ENCODE peak calls at places on chromosomes 2 and 18, in four cellular contexts. E, Y, L and W are unnamed samples.

GRCh38 chr18:34320267-34320666 is 95.6 kb upstream of the NOL4 start:
- DNase-seq in L (no peak), E (no peak), Y (no peak), W (no peak)

GRCh38 chr2:218229851-218230250 is 12.9 kb downstream of the ARPC2 start:
- DNase-seq in L (no peak), E (peak), Y (no peak), W (no peak)

GRCh38 chr2:150162241-150162942 is 325.1 kb downstream of the RND3 start:
- DNase-seq in E (no peak), Y (no peak), L (peak), W (no peak)

GRCh38 chr2:48049371-48049770 is 143.1 kb upstream of the FBXO11 start:
- DNase-seq in L (no peak), Y (no peak), E (no peak), W (no peak)

GRCh38 chr2:21821697-21822227 is 698.0 kb downstream of the TDRD15 start:
- DNase-seq in Y (no peak), E (no peak), L (no peak), W (no peak)

GRCh38 chr2:160859086-160859485 is 301.1 kb upstream of the TANK start:
- DNase-seq in Y (no peak), L (peak), E (no peak), W (no peak)

GRCh38 chr2:86281066-86281700 is 56.2 kb downstream of the REEP1 start:
- DNase-seq in L (no peak), Y (no peak), E (no peak), W (no peak)

GRCh38 chr18:58937204-58937603 is 72.5 kb downstream of the ZNF532 start:
- DNase-seq in E (peak), Y (no peak), L (no peak), W (no peak)

GRCh38 chr2:160156084-160156483 is 44.0 kb downstream of the ITGB6 start:
- DNase-seq in L (no peak), E (no peak), Y (no peak), W (no peak)

GRCh38 chr2:124091721-124092120 is 66.6 kb downstream of the CNTNAP5 start:
- DNase-seq in L (no peak), E (no peak), Y (no peak), W (no peak)

GRCh38 chr2:237546040-237546875 is 20.1 kb upstream of the PRLH start:
- DNase-seq in L (no peak), Y (no peak), E (no peak), W (no peak)

GRCh38 chr2:2013476-2013875 is 269.2 kb upstream of the PXDN start:
- DNase-seq in Y (peak), L (no peak), E (no peak), W (no peak)

GRCh38 chr18:23448291-23448690 is 4.8 kb upstream of the RIOK3 start:
- DNase-seq in Y (no peak), E (no peak), L (no peak), W (no peak)

GRCh38 chr18:5961097-5961827 is 65.9 kb upstream of the TMEM200C start:
- DNase-seq in L (no peak), E (no peak), Y (no peak), W (no peak)

GRCh38 chr2:12717988-12718661 is 1.4 kb downstream of the TRIB2 start:
- DNase-seq in E (no peak), Y (peak), L (peak), W (no peak)